ENCODE peak calls at places on chromosomes 6 and 20, in seven cellular contexts. One of them, this sample, is unnamed.

GRCh38 chr6:136351518-136352106 is 62.0 kb upstream of the BCLAF1 start:
- DNase-seq in adipocyte: no peak
- DNase-seq in lower lobe of right lung: no peak
- DNase-seq in pulmonary artery endothelial cell: no peak
- DNase-seq in activated CD4-positive, alpha-beta memory T cell treated with anti-CD3 and anti-CD28 coated beads for 36 hours: no peak
- DNase-seq in GM23338: peak
- DNase-seq in foreskin keratinocyte: no peak
- DNase-seq in this sample: no peak

GRCh38 chr20:23120936-23121765 is 35.0 kb upstream of the CD93 start:
- DNase-seq in pulmonary artery endothelial cell: no peak
- DNase-seq in foreskin keratinocyte: no peak
- DNase-seq in adipocyte: no peak
- DNase-seq in lower lobe of right lung: no peak
- DNase-seq in activated CD4-positive, alpha-beta memory T cell treated with anti-CD3 and anti-CD28 coated beads for 36 hours: no peak
- DNase-seq in GM23338: no peak
- DNase-seq in this sample: peak

GRCh38 chr20:58719971-58720371 is 27.4 kb downstream of the NPEPL1 start:
- DNase-seq in GM23338: no peak
- DNase-seq in activated CD4-positive, alpha-beta memory T cell treated with anti-CD3 and anti-CD28 coated beads for 36 hours: no peak
- DNase-seq in adipocyte: no peak
- DNase-seq in lower lobe of right lung: no peak
- DNase-seq in pulmonary artery endothelial cell: no peak
- DNase-seq in foreskin keratinocyte: no peak
- DNase-seq in this sample: peak

GRCh38 chr20:30502670-30503069 is 754.8 kb upstream of the DEFB115 start:
- DNase-seq in pulmonary artery endothelial cell: no peak
- DNase-seq in activated CD4-positive, alpha-beta memory T cell treated with anti-CD3 and anti-CD28 coated beads for 36 hours: no peak
- DNase-seq in adipocyte: peak
- DNase-seq in GM23338: no peak
- DNase-seq in foreskin keratinocyte: no peak
- DNase-seq in lower lobe of right lung: no peak
- DNase-seq in this sample: no peak

GRCh38 chr6:21496275-21496674 is 97.3 kb upstream of the SOX4 start:
- DNase-seq in activated CD4-positive, alpha-beta memory T cell treated with anti-CD3 and anti-CD28 coated beads for 36 hours: no peak
- DNase-seq in GM23338: no peak
- DNase-seq in lower lobe of right lung: no peak
- DNase-seq in foreskin keratinocyte: no peak
- DNase-seq in adipocyte: peak
- DNase-seq in pulmonary artery endothelial cell: no peak
- DNase-seq in this sample: no peak

GRCh38 chr6:2738373-2738979 is 12.2 kb downstream of the MYLK4 start:
- DNase-seq in GM23338: peak
- DNase-seq in foreskin keratinocyte: peak
- DNase-seq in activated CD4-positive, alpha-beta memory T cell treated with anti-CD3 and anti-CD28 coated beads for 36 hours: peak
- DNase-seq in adipocyte: peak
- DNase-seq in pulmonary artery endothelial cell: no peak
- DNase-seq in lower lobe of right lung: no peak
- DNase-seq in this sample: no peak

GRCh38 chr6:157088841-157089240 is 234.5 kb downstream of the TMEM242 start:
- DNase-seq in GM23338: no peak
- DNase-seq in foreskin keratinocyte: no peak
- DNase-seq in pulmonary artery endothelial cell: peak
- DNase-seq in activated CD4-positive, alpha-beta memory T cell treated with anti-CD3 and anti-CD28 coated beads for 36 hours: no peak
- DNase-seq in adipocyte: no peak
- DNase-seq in lower lobe of right lung: no peak
- DNase-seq in this sample: no peak

GRCh38 chr20:59583428-59584277 is 20.7 kb upstream of the PHACTR3 start:
- DNase-seq in pulmonary artery endothelial cell: no peak
- DNase-seq in adipocyte: no peak
- DNase-seq in lower lobe of right lung: no peak
- DNase-seq in foreskin keratinocyte: no peak
- DNase-seq in activated CD4-positive, alpha-beta memory T cell treated with anti-CD3 and anti-CD28 coated beads for 36 hours: no peak
- DNase-seq in GM23338: no peak
- DNase-seq in this sample: peak

GRCh38 chr6:659716-660581 is 3.0 kb upstream of the HUS1B start:
- DNase-seq in adipocyte: no peak
- DNase-seq in lower lobe of right lung: no peak
- DNase-seq in pulmonary artery endothelial cell: no peak
- DNase-seq in foreskin keratinocyte: no peak
- DNase-seq in activated CD4-positive, alpha-beta memory T cell treated with anti-CD3 and anti-CD28 coated beads for 36 hours: no peak
- DNase-seq in GM23338: peak
- DNase-seq in this sample: no peak

GRCh38 chr6:89375902-89376301 is 23.4 kb upstream of the UBE2J1 start:
- DNase-seq in GM23338: no peak
- DNase-seq in adipocyte: no peak
- DNase-seq in activated CD4-positive, alpha-beta memory T cell treated with anti-CD3 and anti-CD28 coated beads for 36 hours: no peak
- DNase-seq in lower lobe of right lung: no peak
- DNase-seq in pulmonary artery endothelial cell: no peak
- DNase-seq in foreskin keratinocyte: no peak
- DNase-seq in this sample: no peak

GRCh38 chr20:38043512-38044300 is 10.2 kb downstream of the RPRD1B start:
- DNase-seq in pulmonary artery endothelial cell: no peak
- DNase-seq in foreskin keratinocyte: peak
- DNase-seq in adipocyte: peak
- DNase-seq in GM23338: no peak
- DNase-seq in activated CD4-positive, alpha-beta memory T cell treated with anti-CD3 and anti-CD28 coated beads for 36 hours: peak
- DNase-seq in lower lobe of right lung: no peak
- DNase-seq in this sample: no peak

GRCh38 chr20:47217482-47218446 is 138.7 kb downstream of the ZMYND8 start:
- DNase-seq in lower lobe of right lung: no peak
- DNase-seq in activated CD4-positive, alpha-beta memory T cell treated with anti-CD3 and anti-CD28 coated beads for 36 hours: no peak
- DNase-seq in pulmonary artery endothelial cell: no peak
- DNase-seq in adipocyte: no peak
- DNase-seq in GM23338: no peak
- DNase-seq in foreskin keratinocyte: no peak
- DNase-seq in this sample: no peak

GRCh38 chr20:63519765-63520593 is 586 bp upstream of the PPDPF start:
- DNase-seq in pulmonary artery endothelial cell: no peak
- DNase-seq in foreskin keratinocyte: peak
- DNase-seq in GM23338: peak
- DNase-seq in activated CD4-positive, alpha-beta memory T cell treated with anti-CD3 and anti-CD28 coated beads for 36 hours: peak
- DNase-seq in adipocyte: peak
- DNase-seq in lower lobe of right lung: peak
- DNase-seq in this sample: peak

GRCh38 chr6:116971959-116972358 is 94.9 kb downstream of the RFX6 start:
- DNase-seq in activated CD4-positive, alpha-beta memory T cell treated with anti-CD3 and anti-CD28 coated beads for 36 hours: peak
- DNase-seq in GM23338: peak
- DNase-seq in foreskin keratinocyte: peak
- DNase-seq in pulmonary artery endothelial cell: no peak
- DNase-seq in lower lobe of right lung: no peak
- DNase-seq in adipocyte: peak
- DNase-seq in this sample: no peak

GRCh38 chr6:36969988-36970891 is 15.7 kb downstream of the PI16 start:
- DNase-seq in GM23338: no peak
- DNase-seq in adipocyte: no peak
- DNase-seq in activated CD4-positive, alpha-beta memory T cell treated with anti-CD3 and anti-CD28 coated beads for 36 hours: no peak
- DNase-seq in pulmonary artery endothelial cell: no peak
- DNase-seq in foreskin keratinocyte: no peak
- DNase-seq in lower lobe of right lung: no peak
- DNase-seq in this sample: no peak

GRCh38 chr6:154937306-154938244 is 57.5 kb upstream of the TIAM2 start:
- DNase-seq in adipocyte: peak
- DNase-seq in activated CD4-positive, alpha-beta memory T cell treated with anti-CD3 and anti-CD28 coated beads for 36 hours: no peak
- DNase-seq in GM23338: peak
- DNase-seq in lower lobe of right lung: no peak
- DNase-seq in foreskin keratinocyte: no peak
- DNase-seq in pulmonary artery endothelial cell: no peak
- DNase-seq in this sample: peak

GRCh38 chr6:84623956-84624680 is 140.3 kb downstream of the TBX18 start:
- DNase-seq in activated CD4-positive, alpha-beta memory T cell treated with anti-CD3 and anti-CD28 coated beads for 36 hours: no peak
- DNase-seq in foreskin keratinocyte: peak
- DNase-seq in lower lobe of right lung: no peak
- DNase-seq in adipocyte: peak
- DNase-seq in GM23338: no peak
- DNase-seq in pulmonary artery endothelial cell: no peak
- DNase-seq in this sample: peak

GRCh38 chr6:109059148-109059547 is 35.5 kb downstream of the SESN1 start:
- DNase-seq in activated CD4-positive, alpha-beta memory T cell treated with anti-CD3 and anti-CD28 coated beads for 36 hours: no peak
- DNase-seq in GM23338: no peak
- DNase-seq in lower lobe of right lung: no peak
- DNase-seq in adipocyte: peak
- DNase-seq in foreskin keratinocyte: no peak
- DNase-seq in pulmonary artery endothelial cell: no peak
- DNase-seq in this sample: no peak

GRCh38 chr6:169449221-169449620 is 195.6 kb upstream of the THBS2 start:
- DNase-seq in adipocyte: no peak
- DNase-seq in lower lobe of right lung: no peak
- DNase-seq in foreskin keratinocyte: no peak
- DNase-seq in GM23338: no peak
- DNase-seq in pulmonary artery endothelial cell: no peak
- DNase-seq in activated CD4-positive, alpha-beta memory T cell treated with anti-CD3 and anti-CD28 coated beads for 36 hours: no peak
- DNase-seq in this sample: no peak

GRCh38 chr20:21450572-21450971 is 53.2 kb upstream of the NKX2-4 start:
- DNase-seq in activated CD4-positive, alpha-beta memory T cell treated with anti-CD3 and anti-CD28 coated beads for 36 hours: no peak
- DNase-seq in pulmonary artery endothelial cell: no peak
- DNase-seq in lower lobe of right lung: no peak
- DNase-seq in adipocyte: no peak
- DNase-seq in GM23338: no peak
- DNase-seq in foreskin keratinocyte: peak
- DNase-seq in this sample: no peak

GRCh38 chr20:4025125-4025524 is 9.8 kb upstream of the RNF24 start:
- DNase-seq in activated CD4-positive, alpha-beta memory T cell treated with anti-CD3 and anti-CD28 coated beads for 36 hours: no peak
- DNase-seq in GM23338: no peak
- DNase-seq in lower lobe of right lung: no peak
- DNase-seq in adipocyte: no peak
- DNase-seq in pulmonary artery endothelial cell: no peak
- DNase-seq in foreskin keratinocyte: no peak
- DNase-seq in this sample: no peak

GRCh38 chr20:32244150-32244823 is 33.2 kb upstream of the KIF3B start:
- DNase-seq in pulmonary artery endothelial cell: no peak
- DNase-seq in GM23338: no peak
- DNase-seq in foreskin keratinocyte: no peak
- DNase-seq in lower lobe of right lung: no peak
- DNase-seq in adipocyte: no peak
- DNase-seq in activated CD4-positive, alpha-beta memory T cell treated with anti-CD3 and anti-CD28 coated beads for 36 hours: no peak
- DNase-seq in this sample: no peak

GRCh38 chr6:73062121-73062520 is 163.2 kb downstream of the KHDC1L start:
- DNase-seq in foreskin keratinocyte: no peak
- DNase-seq in pulmonary artery endothelial cell: no peak
- DNase-seq in lower lobe of right lung: no peak
- DNase-seq in GM23338: no peak
- DNase-seq in activated CD4-positive, alpha-beta memory T cell treated with anti-CD3 and anti-CD28 coated beads for 36 hours: no peak
- DNase-seq in adipocyte: peak
- DNase-seq in this sample: no peak

GRCh38 chr20:57803718-57804005 is 93.8 kb upstream of the PMEPA1 start:
- DNase-seq in foreskin keratinocyte: no peak
- DNase-seq in lower lobe of right lung: no peak
- DNase-seq in adipocyte: no peak
- DNase-seq in pulmonary artery endothelial cell: no peak
- DNase-seq in activated CD4-positive, alpha-beta memory T cell treated with anti-CD3 and anti-CD28 coated beads for 36 hours: no peak
- DNase-seq in GM23338: no peak
- DNase-seq in this sample: peak